ENCODE peak calls at places on chromosomes 4 and X, in six cellular contexts. One of them, this sample, is unnamed.

GRCh38 chr4:29948858-29949257 is 771.3 kb upstream of the PCDH7 start:
- DNase-seq in astrocyte of the cerebellum: no peak
- DNase-seq in GM10248: no peak
- DNase-seq in AG04450: no peak
- DNase-seq in CD8-positive, alpha-beta T cell: no peak
- DNase-seq in fibroblast of lung: no peak
- DNase-seq in this sample: no peak

GRCh38 chr4:162535121-162535520 is 371.3 kb upstream of the FSTL5 start:
- DNase-seq in AG04450: no peak
- DNase-seq in astrocyte of the cerebellum: no peak
- DNase-seq in fibroblast of lung: no peak
- DNase-seq in CD8-positive, alpha-beta T cell: no peak
- DNase-seq in GM10248: no peak
- DNase-seq in this sample: no peak

GRCh38 chr4:185512516-185512915 is 22.8 kb downstream of the PDLIM3 start:
- DNase-seq in GM10248: no peak
- DNase-seq in astrocyte of the cerebellum: no peak
- DNase-seq in AG04450: peak
- DNase-seq in CD8-positive, alpha-beta T cell: no peak
- DNase-seq in fibroblast of lung: peak
- DNase-seq in this sample: no peak

GRCh38 chr4:110618091-110619000 is 4.5 kb downstream of the PITX2 start:
- DNase-seq in AG04450: no peak
- DNase-seq in fibroblast of lung: no peak
- DNase-seq in GM10248: no peak
- DNase-seq in CD8-positive, alpha-beta T cell: no peak
- DNase-seq in astrocyte of the cerebellum: no peak
- DNase-seq in this sample: peak

GRCh38 chrX:10709276-10709675 is 88.9 kb upstream of the MID1 start:
- DNase-seq in fibroblast of lung: no peak
- DNase-seq in astrocyte of the cerebellum: no peak
- DNase-seq in CD8-positive, alpha-beta T cell: no peak
- DNase-seq in AG04450: no peak
- DNase-seq in GM10248: no peak
- DNase-seq in this sample: no peak

GRCh38 chr4:7189066-7189465 is 3.3 kb upstream of the SORCS2 start:
- DNase-seq in CD8-positive, alpha-beta T cell: no peak
- DNase-seq in astrocyte of the cerebellum: no peak
- DNase-seq in AG04450: no peak
- DNase-seq in GM10248: no peak
- DNase-seq in fibroblast of lung: no peak
- DNase-seq in this sample: no peak

GRCh38 chrX:95907081-95907480 is 777.6 kb upstream of the DIAPH2 start:
- DNase-seq in astrocyte of the cerebellum: no peak
- DNase-seq in fibroblast of lung: no peak
- DNase-seq in AG04450: no peak
- DNase-seq in CD8-positive, alpha-beta T cell: no peak
- DNase-seq in GM10248: no peak
- DNase-seq in this sample: no peak

GRCh38 chr4:94689155-94689554 is 68.6 kb upstream of the BMPR1B start:
- DNase-seq in astrocyte of the cerebellum: no peak
- DNase-seq in AG04450: no peak
- DNase-seq in fibroblast of lung: no peak
- DNase-seq in GM10248: no peak
- DNase-seq in CD8-positive, alpha-beta T cell: no peak
- DNase-seq in this sample: no peak

GRCh38 chr4:183504930-183505555 is at the start of gene ING2:
- DNase-seq in CD8-positive, alpha-beta T cell: no peak
- DNase-seq in AG04450: no peak
- DNase-seq in astrocyte of the cerebellum: no peak
- DNase-seq in fibroblast of lung: no peak
- DNase-seq in GM10248: peak
- DNase-seq in this sample: peak

GRCh38 chrX:30888526-30889146 is 418 bp downstream of the TAB3 start:
- DNase-seq in astrocyte of the cerebellum: no peak
- DNase-seq in AG04450: no peak
- DNase-seq in CD8-positive, alpha-beta T cell: no peak
- DNase-seq in fibroblast of lung: peak
- DNase-seq in GM10248: peak
- DNase-seq in this sample: peak

GRCh38 chr4:177484613-177485021 is 42.4 kb upstream of the AGA start:
- DNase-seq in fibroblast of lung: peak
- DNase-seq in CD8-positive, alpha-beta T cell: no peak
- DNase-seq in AG04450: peak
- DNase-seq in GM10248: no peak
- DNase-seq in astrocyte of the cerebellum: peak
- DNase-seq in this sample: no peak

GRCh38 chr4:139167774-139168444 is 9.1 kb downstream of the ELF2 start:
- DNase-seq in astrocyte of the cerebellum: no peak
- DNase-seq in AG04450: no peak
- DNase-seq in GM10248: no peak
- DNase-seq in CD8-positive, alpha-beta T cell: no peak
- DNase-seq in fibroblast of lung: peak
- DNase-seq in this sample: peak

GRCh38 chrX:110569506-110569905 is 210.9 kb downstream of the RTL9 start:
- DNase-seq in GM10248: no peak
- DNase-seq in AG04450: no peak
- DNase-seq in CD8-positive, alpha-beta T cell: no peak
- DNase-seq in astrocyte of the cerebellum: no peak
- DNase-seq in fibroblast of lung: no peak
- DNase-seq in this sample: no peak

GRCh38 chr4:42281324-42282020 is 115.8 kb upstream of the SHISA3 start:
- DNase-seq in fibroblast of lung: no peak
- DNase-seq in astrocyte of the cerebellum: no peak
- DNase-seq in CD8-positive, alpha-beta T cell: no peak
- DNase-seq in GM10248: peak
- DNase-seq in AG04450: no peak
- DNase-seq in this sample: peak

GRCh38 chr4:108172231-108172779 is 3.6 kb upstream of the LEF1 start:
- DNase-seq in astrocyte of the cerebellum: no peak
- DNase-seq in AG04450: no peak
- DNase-seq in CD8-positive, alpha-beta T cell: peak
- DNase-seq in fibroblast of lung: peak
- DNase-seq in GM10248: peak
- DNase-seq in this sample: peak

GRCh38 chr4:20422398-20422797 is 170.7 kb downstream of the SLIT2 start:
- DNase-seq in AG04450: no peak
- DNase-seq in fibroblast of lung: peak
- DNase-seq in GM10248: peak
- DNase-seq in astrocyte of the cerebellum: peak
- DNase-seq in CD8-positive, alpha-beta T cell: no peak
- DNase-seq in this sample: peak

GRCh38 chr4:173273956-173274355 is 60.2 kb downstream of the HMGB2 start:
- DNase-seq in fibroblast of lung: peak
- DNase-seq in CD8-positive, alpha-beta T cell: no peak
- DNase-seq in AG04450: peak
- DNase-seq in GM10248: no peak
- DNase-seq in astrocyte of the cerebellum: peak
- DNase-seq in this sample: no peak

GRCh38 chr4:69689530-69690111 is 36.6 kb upstream of the UGT2A1 start:
- DNase-seq in astrocyte of the cerebellum: peak
- DNase-seq in GM10248: no peak
- DNase-seq in fibroblast of lung: peak
- DNase-seq in AG04450: peak
- DNase-seq in CD8-positive, alpha-beta T cell: no peak
- DNase-seq in this sample: peak

GRCh38 chrX:46465203-46465602 is 80.0 kb downstream of the ZNF674 start:
- DNase-seq in AG04450: no peak
- DNase-seq in fibroblast of lung: no peak
- DNase-seq in astrocyte of the cerebellum: no peak
- DNase-seq in GM10248: no peak
- DNase-seq in CD8-positive, alpha-beta T cell: no peak
- DNase-seq in this sample: no peak

GRCh38 chrX:129665916-129666644 is 11.3 kb upstream of the APLN start:
- DNase-seq in fibroblast of lung: peak
- DNase-seq in CD8-positive, alpha-beta T cell: no peak
- DNase-seq in AG04450: peak
- DNase-seq in astrocyte of the cerebellum: peak
- DNase-seq in GM10248: no peak
- DNase-seq in this sample: no peak

GRCh38 chr4:168621806-168622589 is 125.1 kb downstream of the PALLD start:
- DNase-seq in fibroblast of lung: peak
- DNase-seq in astrocyte of the cerebellum: peak
- DNase-seq in AG04450: peak
- DNase-seq in GM10248: no peak
- DNase-seq in CD8-positive, alpha-beta T cell: no peak
- DNase-seq in this sample: no peak

GRCh38 chr4:32184186-32184585 is 1464.0 kb downstream of the PCDH7 start:
- DNase-seq in CD8-positive, alpha-beta T cell: no peak
- DNase-seq in AG04450: no peak
- DNase-seq in astrocyte of the cerebellum: no peak
- DNase-seq in GM10248: no peak
- DNase-seq in fibroblast of lung: no peak
- DNase-seq in this sample: no peak

GRCh38 chrX:111822191-111822590 is 53.8 kb upstream of the TRPC5OS start:
- DNase-seq in astrocyte of the cerebellum: no peak
- DNase-seq in GM10248: no peak
- DNase-seq in fibroblast of lung: no peak
- DNase-seq in AG04450: no peak
- DNase-seq in CD8-positive, alpha-beta T cell: no peak
- DNase-seq in this sample: no peak

GRCh38 chrX:111823703-111824102 is 52.3 kb upstream of the TRPC5OS start:
- DNase-seq in astrocyte of the cerebellum: no peak
- DNase-seq in fibroblast of lung: no peak
- DNase-seq in GM10248: no peak
- DNase-seq in CD8-positive, alpha-beta T cell: no peak
- DNase-seq in AG04450: no peak
- DNase-seq in this sample: no peak

GRCh38 chrX:111823068-111823467 is 52.9 kb upstream of the TRPC5OS start:
- DNase-seq in astrocyte of the cerebellum: no peak
- DNase-seq in CD8-positive, alpha-beta T cell: no peak
- DNase-seq in AG04450: no peak
- DNase-seq in GM10248: peak
- DNase-seq in fibroblast of lung: no peak
- DNase-seq in this sample: peak
- TF ChIP-seq CTCF in astrocyte of the cerebellum: peak
- TF ChIP-seq CTCF in CD8-positive, alpha-beta T cell: no peak
- TF ChIP-seq CTCF in AG04450: peak
- TF ChIP-seq CTCF in GM10248: no peak
- TF ChIP-seq CTCF in fibroblast of lung: no peak
- TF ChIP-seq CTCF in this sample: peak

DNA sequence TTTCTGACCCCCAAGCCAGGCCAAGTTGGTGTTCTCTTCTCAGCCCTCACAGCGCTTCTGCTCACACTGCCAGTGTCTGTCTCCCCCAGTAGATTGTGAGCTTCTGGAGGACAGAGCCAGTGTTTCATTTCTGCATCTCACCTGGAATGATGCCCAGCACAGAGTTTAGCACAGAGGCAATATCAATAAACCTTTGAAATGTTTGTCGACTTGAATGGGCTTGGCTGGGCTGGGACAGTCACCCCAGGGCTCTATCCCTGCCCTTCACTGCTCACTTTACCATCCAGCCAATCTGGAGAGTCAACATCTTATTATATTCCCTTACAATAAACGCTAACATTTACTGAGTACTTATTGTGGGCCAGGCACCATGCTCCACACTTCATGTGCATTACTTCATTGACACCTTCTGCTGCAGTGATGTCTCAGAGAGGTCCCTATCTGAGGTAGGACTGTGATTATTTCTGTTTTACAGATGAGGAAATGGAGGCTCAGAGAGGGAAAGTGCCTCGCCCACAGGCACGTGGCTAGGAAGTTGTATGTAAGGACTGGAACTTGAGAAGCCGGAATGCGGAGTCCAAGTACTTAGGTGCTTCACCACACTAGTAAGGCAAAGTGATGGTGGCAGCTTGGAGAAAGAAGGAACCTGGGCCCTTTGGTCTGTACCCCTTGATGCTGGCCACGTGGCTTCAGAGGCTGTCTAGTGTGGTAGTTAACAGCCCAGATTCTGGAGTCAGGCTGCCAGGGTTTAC is 19.5 kb downstream of the EFNB1 start:
- DNase-seq in astrocyte of the cerebellum: no peak
- DNase-seq in GM10248: no peak
- DNase-seq in AG04450: no peak
- DNase-seq in CD8-positive, alpha-beta T cell: no peak
- DNase-seq in fibroblast of lung: no peak
- DNase-seq in this sample: no peak
- TF ChIP-seq CTCF in astrocyte of the cerebellum: no peak
- TF ChIP-seq CTCF in GM10248: no peak
- TF ChIP-seq CTCF in AG04450: no peak
- TF ChIP-seq CTCF in CD8-positive, alpha-beta T cell: no peak
- TF ChIP-seq CTCF in fibroblast of lung: no peak
- TF ChIP-seq CTCF in this sample: no peak

GRCh38 chrX:85365370-85365995 is 14.0 kb downstream of the POF1B start:
- DNase-seq in astrocyte of the cerebellum: no peak
- DNase-seq in AG04450: no peak
- DNase-seq in CD8-positive, alpha-beta T cell: no peak
- DNase-seq in fibroblast of lung: no peak
- DNase-seq in GM10248: no peak
- DNase-seq in this sample: no peak
- TF ChIP-seq CTCF in astrocyte of the cerebellum: no peak
- TF ChIP-seq CTCF in AG04450: no peak
- TF ChIP-seq CTCF in CD8-positive, alpha-beta T cell: no peak
- TF ChIP-seq CTCF in fibroblast of lung: no peak
- TF ChIP-seq CTCF in GM10248: no peak
- TF ChIP-seq CTCF in this sample: no peak

DNA sequence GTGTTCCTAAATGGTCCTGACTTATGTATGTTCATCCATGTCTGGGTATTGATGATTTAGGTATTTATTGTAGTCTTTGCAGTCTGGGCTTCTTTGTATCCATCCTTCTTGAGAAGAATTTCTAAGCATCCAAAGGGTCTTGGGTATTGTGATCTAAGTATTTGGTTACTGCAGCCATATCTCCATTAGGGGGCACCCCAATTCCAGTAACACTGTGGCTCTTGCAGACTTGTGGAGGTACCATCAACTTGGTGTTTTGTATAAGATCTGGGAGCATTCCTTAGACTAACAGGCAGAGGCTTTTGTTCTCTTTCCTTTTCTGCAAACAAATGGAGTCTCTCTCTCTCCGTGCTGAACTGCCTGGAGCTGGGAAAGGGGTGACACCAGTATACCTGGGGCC is 113.7 kb upstream of the NEXMIF start:
- DNase-seq in CD8-positive, alpha-beta T cell: no peak
- DNase-seq in astrocyte of the cerebellum: no peak
- DNase-seq in fibroblast of lung: peak
- DNase-seq in GM10248: no peak
- DNase-seq in AG04450: no peak
- DNase-seq in this sample: no peak
- TF ChIP-seq CTCF in CD8-positive, alpha-beta T cell: no peak
- TF ChIP-seq CTCF in astrocyte of the cerebellum: no peak
- TF ChIP-seq CTCF in fibroblast of lung: no peak
- TF ChIP-seq CTCF in GM10248: peak
- TF ChIP-seq CTCF in AG04450: peak
- TF ChIP-seq CTCF in this sample: peak

DNA sequence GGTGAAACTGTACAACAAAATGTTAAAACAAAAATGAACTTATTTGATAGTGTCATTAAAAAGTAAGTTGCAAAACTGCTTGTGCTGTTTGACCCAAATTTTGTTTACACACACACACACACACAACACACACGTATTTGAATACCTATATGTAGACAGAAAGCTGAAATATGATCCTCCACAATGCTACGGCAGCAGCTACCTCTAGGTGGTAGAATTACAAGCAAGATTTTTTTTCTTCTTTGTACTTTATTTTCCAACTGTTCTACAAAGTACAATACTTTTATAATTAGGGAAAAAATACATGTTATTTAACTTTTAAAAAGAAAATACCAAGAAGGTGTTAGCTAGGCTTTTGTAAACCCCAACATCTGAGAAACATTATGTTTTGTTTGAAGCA is 1.2 kb downstream of the CYTL1 start:
- DNase-seq in astrocyte of the cerebellum: no peak
- DNase-seq in GM10248: no peak
- DNase-seq in CD8-positive, alpha-beta T cell: no peak
- DNase-seq in AG04450: no peak
- DNase-seq in fibroblast of lung: no peak
- DNase-seq in this sample: no peak
- TF ChIP-seq CTCF in astrocyte of the cerebellum: peak
- TF ChIP-seq CTCF in GM10248: no peak
- TF ChIP-seq CTCF in CD8-positive, alpha-beta T cell: no peak
- TF ChIP-seq CTCF in AG04450: peak
- TF ChIP-seq CTCF in fibroblast of lung: no peak
- TF ChIP-seq CTCF in this sample: no peak